ENCODE peak calls at places on chromosomes 6 and 20, in nine cellular contexts. One of them, this sample, is unnamed.

GRCh38 chr6:5012531-5012930 is 8.7 kb upstream of the RPP40 start:
- DNase-seq in iris pigment epithelial cell: peak
- DNase-seq in iPS-NIHi11: no peak
- DNase-seq in Kasumi-1: peak
- DNase-seq in glutamatergic neuron: no peak
- DNase-seq in non-pigmented ciliary epithelial cell: no peak
- DNase-seq in CD8-positive, alpha-beta T cell: no peak
- DNase-seq in C1 segment of cervical spinal cord: no peak
- DNase-seq in stimulated activated CD8-positive, alpha-beta memory T cell treated with anti-CD3 and anti-CD28 coated beads, Interleukin-4, amount 100 ng/mL, for 24 hours: no peak
- DNase-seq in this sample: no peak

GRCh38 chr6:43283905-43284304 is 14.2 kb upstream of the SLC22A7 start:
- DNase-seq in iris pigment epithelial cell: no peak
- DNase-seq in iPS-NIHi11: no peak
- DNase-seq in Kasumi-1: no peak
- DNase-seq in glutamatergic neuron: no peak
- DNase-seq in non-pigmented ciliary epithelial cell: no peak
- DNase-seq in CD8-positive, alpha-beta T cell: no peak
- DNase-seq in C1 segment of cervical spinal cord: no peak
- DNase-seq in stimulated activated CD8-positive, alpha-beta memory T cell treated with anti-CD3 and anti-CD28 coated beads, Interleukin-4, amount 100 ng/mL, for 24 hours: no peak
- DNase-seq in this sample: no peak

GRCh38 chr6:141203902-141204575 is 928.7 kb upstream of the GJE1 start:
- DNase-seq in iris pigment epithelial cell: peak
- DNase-seq in iPS-NIHi11: no peak
- DNase-seq in Kasumi-1: no peak
- DNase-seq in glutamatergic neuron: no peak
- DNase-seq in non-pigmented ciliary epithelial cell: peak
- DNase-seq in CD8-positive, alpha-beta T cell: no peak
- DNase-seq in C1 segment of cervical spinal cord: no peak
- DNase-seq in stimulated activated CD8-positive, alpha-beta memory T cell treated with anti-CD3 and anti-CD28 coated beads, Interleukin-4, amount 100 ng/mL, for 24 hours: no peak
- DNase-seq in this sample: no peak

GRCh38 chr6:84554706-84555105 is 209.7 kb downstream of the TBX18 start:
- DNase-seq in iris pigment epithelial cell: peak
- DNase-seq in iPS-NIHi11: no peak
- DNase-seq in Kasumi-1: no peak
- DNase-seq in glutamatergic neuron: no peak
- DNase-seq in non-pigmented ciliary epithelial cell: no peak
- DNase-seq in CD8-positive, alpha-beta T cell: no peak
- DNase-seq in C1 segment of cervical spinal cord: no peak
- DNase-seq in stimulated activated CD8-positive, alpha-beta memory T cell treated with anti-CD3 and anti-CD28 coated beads, Interleukin-4, amount 100 ng/mL, for 24 hours: no peak
- DNase-seq in this sample: no peak

GRCh38 chr6:88236961-88237360 is 70.8 kb upstream of the CNR1 start:
- DNase-seq in iris pigment epithelial cell: no peak
- DNase-seq in iPS-NIHi11: no peak
- DNase-seq in Kasumi-1: no peak
- DNase-seq in glutamatergic neuron: no peak
- DNase-seq in non-pigmented ciliary epithelial cell: no peak
- DNase-seq in CD8-positive, alpha-beta T cell: no peak
- DNase-seq in C1 segment of cervical spinal cord: no peak
- DNase-seq in stimulated activated CD8-positive, alpha-beta memory T cell treated with anti-CD3 and anti-CD28 coated beads, Interleukin-4, amount 100 ng/mL, for 24 hours: no peak
- DNase-seq in this sample: no peak

GRCh38 chr20:43584448-43585138 is 6.1 kb upstream of the IFT52 start:
- DNase-seq in iris pigment epithelial cell: peak
- DNase-seq in iPS-NIHi11: no peak
- DNase-seq in Kasumi-1: no peak
- DNase-seq in glutamatergic neuron: no peak
- DNase-seq in non-pigmented ciliary epithelial cell: peak
- DNase-seq in CD8-positive, alpha-beta T cell: no peak
- DNase-seq in C1 segment of cervical spinal cord: no peak
- DNase-seq in stimulated activated CD8-positive, alpha-beta memory T cell treated with anti-CD3 and anti-CD28 coated beads, Interleukin-4, amount 100 ng/mL, for 24 hours: no peak
- DNase-seq in this sample: peak

GRCh38 chr20:11902264-11902663 is 15.4 kb upstream of the BTBD3 start:
- DNase-seq in iris pigment epithelial cell: peak
- DNase-seq in iPS-NIHi11: no peak
- DNase-seq in Kasumi-1: no peak
- DNase-seq in glutamatergic neuron: no peak
- DNase-seq in non-pigmented ciliary epithelial cell: peak
- DNase-seq in CD8-positive, alpha-beta T cell: no peak
- DNase-seq in C1 segment of cervical spinal cord: no peak
- DNase-seq in stimulated activated CD8-positive, alpha-beta memory T cell treated with anti-CD3 and anti-CD28 coated beads, Interleukin-4, amount 100 ng/mL, for 24 hours: no peak
- DNase-seq in this sample: no peak

GRCh38 chr6:41596096-41596685 is 42.1 kb upstream of the MDFI start:
- DNase-seq in iris pigment epithelial cell: no peak
- DNase-seq in iPS-NIHi11: no peak
- DNase-seq in Kasumi-1: no peak
- DNase-seq in glutamatergic neuron: no peak
- DNase-seq in non-pigmented ciliary epithelial cell: no peak
- DNase-seq in CD8-positive, alpha-beta T cell: no peak
- DNase-seq in C1 segment of cervical spinal cord: no peak
- DNase-seq in stimulated activated CD8-positive, alpha-beta memory T cell treated with anti-CD3 and anti-CD28 coated beads, Interleukin-4, amount 100 ng/mL, for 24 hours: no peak
- DNase-seq in this sample: no peak

GRCh38 chr6:99885051-99885450 is 109.0 kb downstream of the MCHR2 start:
- DNase-seq in iris pigment epithelial cell: no peak
- DNase-seq in iPS-NIHi11: no peak
- DNase-seq in Kasumi-1: no peak
- DNase-seq in glutamatergic neuron: no peak
- DNase-seq in non-pigmented ciliary epithelial cell: no peak
- DNase-seq in CD8-positive, alpha-beta T cell: no peak
- DNase-seq in C1 segment of cervical spinal cord: no peak
- DNase-seq in stimulated activated CD8-positive, alpha-beta memory T cell treated with anti-CD3 and anti-CD28 coated beads, Interleukin-4, amount 100 ng/mL, for 24 hours: no peak
- DNase-seq in this sample: no peak

GRCh38 chr20:59063358-59064213 is 21.0 kb upstream of the PRELID3B start:
- DNase-seq in iris pigment epithelial cell: peak
- DNase-seq in iPS-NIHi11: peak
- DNase-seq in Kasumi-1: no peak
- DNase-seq in glutamatergic neuron: no peak
- DNase-seq in non-pigmented ciliary epithelial cell: no peak
- DNase-seq in CD8-positive, alpha-beta T cell: no peak
- DNase-seq in C1 segment of cervical spinal cord: no peak
- DNase-seq in stimulated activated CD8-positive, alpha-beta memory T cell treated with anti-CD3 and anti-CD28 coated beads, Interleukin-4, amount 100 ng/mL, for 24 hours: no peak
- DNase-seq in this sample: no peak

GRCh38 chr20:34237942-34238341 is 3.3 kb upstream of the ASIP start:
- DNase-seq in iris pigment epithelial cell: no peak
- DNase-seq in iPS-NIHi11: no peak
- DNase-seq in Kasumi-1: no peak
- DNase-seq in glutamatergic neuron: no peak
- DNase-seq in non-pigmented ciliary epithelial cell: no peak
- DNase-seq in CD8-positive, alpha-beta T cell: no peak
- DNase-seq in C1 segment of cervical spinal cord: no peak
- DNase-seq in stimulated activated CD8-positive, alpha-beta memory T cell treated with anti-CD3 and anti-CD28 coated beads, Interleukin-4, amount 100 ng/mL, for 24 hours: no peak
- DNase-seq in this sample: no peak

GRCh38 chr20:40844285-40844684 is 155.2 kb upstream of the MAFB start:
- DNase-seq in iris pigment epithelial cell: no peak
- DNase-seq in iPS-NIHi11: no peak
- DNase-seq in Kasumi-1: no peak
- DNase-seq in glutamatergic neuron: no peak
- DNase-seq in non-pigmented ciliary epithelial cell: no peak
- DNase-seq in CD8-positive, alpha-beta T cell: no peak
- DNase-seq in C1 segment of cervical spinal cord: no peak
- DNase-seq in stimulated activated CD8-positive, alpha-beta memory T cell treated with anti-CD3 and anti-CD28 coated beads, Interleukin-4, amount 100 ng/mL, for 24 hours: no peak
- DNase-seq in this sample: no peak

GRCh38 chr6:62150048-62150663 is 135.9 kb downstream of the KHDRBS2 start:
- DNase-seq in iris pigment epithelial cell: peak
- DNase-seq in iPS-NIHi11: peak
- DNase-seq in Kasumi-1: peak
- DNase-seq in glutamatergic neuron: no peak
- DNase-seq in non-pigmented ciliary epithelial cell: no peak
- DNase-seq in CD8-positive, alpha-beta T cell: no peak
- DNase-seq in C1 segment of cervical spinal cord: no peak
- DNase-seq in stimulated activated CD8-positive, alpha-beta memory T cell treated with anti-CD3 and anti-CD28 coated beads, Interleukin-4, amount 100 ng/mL, for 24 hours: no peak
- DNase-seq in this sample: peak

GRCh38 chr20:20205141-20205861 is 153.0 kb downstream of the CFAP61 start:
- DNase-seq in iris pigment epithelial cell: no peak
- DNase-seq in iPS-NIHi11: no peak
- DNase-seq in Kasumi-1: no peak
- DNase-seq in glutamatergic neuron: no peak
- DNase-seq in non-pigmented ciliary epithelial cell: no peak
- DNase-seq in CD8-positive, alpha-beta T cell: no peak
- DNase-seq in C1 segment of cervical spinal cord: no peak
- DNase-seq in stimulated activated CD8-positive, alpha-beta memory T cell treated with anti-CD3 and anti-CD28 coated beads, Interleukin-4, amount 100 ng/mL, for 24 hours: no peak
- DNase-seq in this sample: no peak

GRCh38 chr6:72616406-72617015 is 5.4 kb upstream of the KCNQ5 start:
- DNase-seq in iris pigment epithelial cell: peak
- DNase-seq in iPS-NIHi11: peak
- DNase-seq in Kasumi-1: peak
- DNase-seq in glutamatergic neuron: no peak
- DNase-seq in non-pigmented ciliary epithelial cell: no peak
- DNase-seq in CD8-positive, alpha-beta T cell: no peak
- DNase-seq in C1 segment of cervical spinal cord: no peak
- DNase-seq in stimulated activated CD8-positive, alpha-beta memory T cell treated with anti-CD3 and anti-CD28 coated beads, Interleukin-4, amount 100 ng/mL, for 24 hours: no peak
- DNase-seq in this sample: no peak

GRCh38 chr6:75126518-75126917 is 79.3 kb downstream of the COL12A1 start:
- DNase-seq in iris pigment epithelial cell: peak
- DNase-seq in iPS-NIHi11: no peak
- DNase-seq in Kasumi-1: no peak
- DNase-seq in glutamatergic neuron: no peak
- DNase-seq in non-pigmented ciliary epithelial cell: no peak
- DNase-seq in CD8-positive, alpha-beta T cell: no peak
- DNase-seq in C1 segment of cervical spinal cord: no peak
- DNase-seq in stimulated activated CD8-positive, alpha-beta memory T cell treated with anti-CD3 and anti-CD28 coated beads, Interleukin-4, amount 100 ng/mL, for 24 hours: no peak
- DNase-seq in this sample: no peak

This sample was measured in GM04503.